ENCODE peak calls at places on chromosomes 16 and 17, in eight cellular contexts. D is heart left ventricle, V is lower lobe of right lung, B is kidney, R is breast epithelium, G is cardiac muscle cell, S is psoas muscle, Q is thoracic aorta. P is an unnamed sample.

GRCh38 chr17:77371117-77371887 is 230.5 kb downstream of the SEC14L1 start:
- DNase-seq in R (no peak), Q (no peak), D (peak; percentile 64), V (peak; percentile 47), S (peak; percentile 23), G (peak; percentile 52), B (peak; percentile 62), P (no peak)

GRCh38 chr16:87380403-87380802 is 3.2 kb downstream of the FBXO31 start:
- DNase-seq in R (no peak), S (no peak), Q (no peak), D (no peak), G (no peak), B (no peak), V (peak; percentile 28), P (no peak)

GRCh38 chr16:49700222-49700927 is 155.5 kb downstream of the ZNF423 start:
- DNase-seq in Q (no peak), G (no peak), S (peak; percentile 52), D (no peak), V (no peak), B (no peak), R (no peak), P (peak; percentile 25)

GRCh38 chr17:82021728-82022309 is 859 bp downstream of the CENPX start:
- DNase-seq in S (no peak), R (no peak), B (no peak), G (no peak), V (no peak), D (no peak), Q (no peak), P (no peak)

GRCh38 chr16:87698676-87699179 is 67.1 kb downstream of the KLHDC4 start:
- DNase-seq in V (no peak), B (no peak), D (no peak), R (no peak), Q (no peak), G (no peak), S (no peak), P (no peak)

GRCh38 chr17:46771601-46772012 is 46.9 kb downstream of the WNT3 start:
- DNase-seq in S (no peak), D (no peak), B (no peak), G (peak; percentile 46), R (no peak), V (peak; percentile 59), Q (no peak), P (no peak)

GRCh38 chr17:56206351-56206750 is 53.1 kb downstream of the ANKFN1 start:
- DNase-seq in S (no peak), R (no peak), B (no peak), Q (no peak), V (no peak), G (no peak), D (no peak), P (no peak)

GRCh38 chr16:2586901-2587480 is 49.2 kb downstream of the PDPK1 start:
- DNase-seq in D (no peak), R (peak; percentile 36), Q (no peak), V (peak; percentile 42), B (peak; percentile 41), G (no peak), S (no peak), P (no peak)

GRCh38 chr17:27224526-27225315 is 69.2 kb upstream of the WSB1 start:
- DNase-seq in B (no peak), V (no peak), G (no peak), R (no peak), D (no peak), Q (no peak), S (no peak), P (no peak)

GRCh38 chr17:83055911-83056582 is 23.4 kb upstream of the METRNL start:
- DNase-seq in B (peak; percentile 83), G (peak; percentile 62), D (peak; percentile 51), R (peak; percentile 39), S (no peak), V (no peak), Q (no peak), P (peak; percentile 22)

GRCh38 chr16:66519482-66519881 is 30.4 kb downstream of the TK2 start:
- DNase-seq in S (no peak), G (no peak), Q (no peak), R (no peak), D (no peak), B (no peak), V (no peak), P (no peak)

GRCh38 chr17:58507123-58507634 is 7.3 kb downstream of the MTMR4 start:
- DNase-seq in R (no peak), S (no peak), B (no peak), Q (no peak), G (peak; percentile 38), D (peak; percentile 68), V (peak; percentile 71), P (no peak)

GRCh38 chr17:48894886-48895285 is 2.3 kb downstream of the ATP5MC1 start:
- DNase-seq in D (no peak), Q (no peak), V (no peak), B (no peak), R (no peak), S (no peak), G (no peak), P (no peak)

GRCh38 chr16:73047536-73048291 is at the start of gene ZFHX3:
- DNase-seq in R (peak; percentile 67), S (peak; percentile 81), G (peak; percentile 65), V (peak; percentile 84), D (peak; percentile 85), Q (no peak), B (peak; percentile 91), P (peak; percentile 63)

GRCh38 chr17:20095366-20096080 is 86.4 kb downstream of the SPECC1 start:
- DNase-seq in Q (peak; percentile 42), G (peak; percentile 56), V (no peak), R (no peak), D (peak; percentile 84), B (peak; percentile 93), S (peak; percentile 60), P (peak; percentile 76)

GRCh38 chr17:2222901-2223616 is 80.5 kb downstream of the SMG6 start:
- DNase-seq in V (no peak), Q (no peak), S (peak; percentile 68), G (peak; percentile 81), B (no peak), R (no peak), D (no peak), P (peak; percentile 50)

GRCh38 chr17:58960068-58960467 is 146.6 kb downstream of the TRIM37 start:
- DNase-seq in D (no peak), S (no peak), Q (no peak), R (no peak), B (no peak), V (no peak), G (peak; percentile 62), P (no peak)

GRCh38 chr16:9138731-9139501 is 47.5 kb downstream of the HAPSTR1 start:
- DNase-seq in R (peak; percentile 65), D (peak; percentile 84), V (peak; percentile 81), B (peak; percentile 86), Q (no peak), S (peak; percentile 63), G (peak; percentile 73), P (peak; percentile 19)

GRCh38 chr16:19152042-19152441 is 16.0 kb upstream of the SYT17 start:
- DNase-seq in G (no peak), D (no peak), B (no peak), V (no peak), S (no peak), Q (no peak), R (no peak), P (no peak)

DNA sequence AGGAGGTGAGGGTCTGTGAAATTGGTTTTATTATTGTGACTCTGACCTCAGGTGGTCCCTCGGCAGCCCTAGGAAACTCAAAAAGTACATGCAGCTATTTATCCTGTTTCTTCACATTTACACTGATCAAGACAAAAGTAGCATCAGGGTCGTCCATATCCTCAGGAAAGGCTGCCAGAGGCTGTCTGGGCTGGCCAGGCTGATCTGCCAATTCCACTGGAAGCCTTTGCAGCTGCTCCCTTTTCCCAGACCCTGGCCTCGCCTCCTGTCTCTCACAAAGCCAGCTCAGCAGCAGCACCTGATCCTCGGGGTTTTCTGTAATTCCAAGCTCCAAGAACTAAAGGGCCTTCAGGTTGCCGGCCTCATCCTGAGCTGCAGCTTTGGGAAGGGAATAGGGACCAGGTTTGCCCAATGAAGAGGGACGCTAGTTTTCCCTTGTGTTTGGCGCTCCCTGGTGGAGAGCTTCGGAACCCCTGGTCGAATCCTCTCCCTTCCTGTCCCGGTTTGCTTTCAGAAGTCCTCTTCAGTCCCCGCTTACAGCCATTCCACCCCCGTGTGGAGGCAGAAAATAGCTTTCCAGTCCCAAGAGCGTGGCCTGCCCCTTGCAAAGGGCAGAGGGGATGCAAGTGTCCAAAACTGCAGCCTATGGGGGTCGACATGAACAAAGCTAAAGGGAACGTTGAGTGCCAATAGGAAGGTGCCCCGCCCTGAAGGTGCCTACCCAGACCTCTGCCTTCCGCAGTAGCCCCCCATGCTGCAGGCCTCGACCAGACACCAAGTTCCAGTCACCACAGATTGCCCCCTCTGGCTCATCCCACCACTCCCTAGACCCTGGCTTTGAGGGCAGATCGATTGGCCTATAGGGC is 13.4 kb downstream of the MFSD6L start:
- DNase-seq in Q (peak; percentile 23), R (peak; percentile 76), G (peak; percentile 83), S (peak; percentile 60), D (peak; percentile 83), B (peak; percentile 86), V (peak; percentile 79), P (peak; percentile 94)
- TF ChIP-seq CTCF in Q (peak; percentile 85), R (peak; percentile 70), G (peak; percentile 93), S (peak; percentile 66), D (peak; percentile 84), B (peak; percentile 70), V (peak; percentile 90), P (peak; percentile 68)

GRCh38 chr17:4492762-4493561 is 5.7 kb upstream of the SPNS2 start:
- DNase-seq in R (no peak), V (no peak), B (peak; percentile 83), Q (no peak), G (peak; percentile 48), D (no peak), S (no peak), P (no peak)

GRCh38 chr17:4487820-4488716 is 10.6 kb upstream of the SPNS2 start:
- DNase-seq in D (no peak), Q (no peak), G (no peak), B (no peak), V (no peak), R (no peak), S (no peak), P (no peak)

GRCh38 chr17:4490109-4490591 is 8.5 kb upstream of the SPNS2 start:
- DNase-seq in R (no peak), S (no peak), G (no peak), D (no peak), B (peak; percentile 55), Q (no peak), V (no peak), P (no peak)

GRCh38 chr17:4488989-4489595 is 9.6 kb upstream of the SPNS2 start:
- DNase-seq in G (no peak), Q (no peak), D (no peak), B (peak; percentile 84), V (peak; percentile 83), R (no peak), S (no peak), P (no peak)

GRCh38 chr17:4490637-4491061 is 8.0 kb upstream of the SPNS2 start:
- DNase-seq in G (no peak), V (no peak), R (no peak), S (no peak), Q (no peak), B (no peak), D (no peak), P (no peak)
- H3K4me1 ChIP-seq in G (no peaks in the 10 kb centered on the region), V (peaks cover 20% of the 10 kb centered on the region), R (no peaks in the 10 kb centered on the region), S (no peaks in the 10 kb centered on the region), Q (no peaks in the 10 kb centered on the region), B (peaks cover 9% of the 10 kb centered on the region), D (no peaks in the 10 kb centered on the region), P (no peaks in the 10 kb centered on the region)

GRCh38 chr17:67585077-67585602 is 132.6 kb upstream of the NOL11 start:
- DNase-seq in R (no peak), V (no peak), Q (no peak), D (no peak), G (no peak), B (no peak), S (no peak), P (no peak)
- H3K27ac ChIP-seq in R (no peak overlapping the region), V (no peak overlapping the region), Q (no peak overlapping the region), D (no peak overlapping the region), G (no peak overlapping the region), B (no peak overlapping the region), S (no peak overlapping the region), P (no peak overlapping the region)

GRCh38 chr17:39916918-39917317 is 1.5 kb downstream of the GSDMB start:
- DNase-seq in S (no peak), V (no peak), R (no peak), G (peak; percentile 15), B (no peak), Q (no peak), D (no peak), P (no peak)
- TF ChIP-seq CTCF in S (no peak), V (no peak), R (no peak), G (peak; percentile 21), B (no peak), Q (no peak), D (no peak), P (no peak)